ENCODE peak calls at places on chromosome 17, in eight cellular contexts. One of them, this sample, is unnamed.

GRCh38 chr17:21283482-21284318 is 811 bp upstream of the MAP2K3 start:
- DNase-seq in tibial nerve: no peak
- DNase-seq in GM20000: no peak
- DNase-seq in fibroblast of the aortic adventitia: peak; percentile 32
- DNase-seq in H1: no peak
- DNase-seq in mesothelial cell of epicardium: no peak
- DNase-seq in progenitor cell of endocrine pancreas: no peak
- DNase-seq in astrocyte of the cerebellum: no peak
- DNase-seq in this sample: no peak

GRCh38 chr17:35390156-35390555 is 16.7 kb upstream of the SLFN11 start:
- DNase-seq in tibial nerve: no peak
- DNase-seq in mesothelial cell of epicardium: no peak
- DNase-seq in H1: no peak
- DNase-seq in fibroblast of the aortic adventitia: no peak
- DNase-seq in GM20000: no peak
- DNase-seq in astrocyte of the cerebellum: no peak
- DNase-seq in progenitor cell of endocrine pancreas: no peak
- DNase-seq in this sample: no peak

GRCh38 chr17:82983510-82984248 is 95.7 kb upstream of the METRNL start:
- DNase-seq in H1: no peak
- DNase-seq in progenitor cell of endocrine pancreas: no peak
- DNase-seq in fibroblast of the aortic adventitia: no peak
- DNase-seq in astrocyte of the cerebellum: no peak
- DNase-seq in GM20000: no peak
- DNase-seq in mesothelial cell of epicardium: no peak
- DNase-seq in tibial nerve: no peak
- DNase-seq in this sample: no peak

GRCh38 chr17:4945176-4945943 is 3.0 kb downstream of the PFN1 start:
- DNase-seq in progenitor cell of endocrine pancreas: no peak
- DNase-seq in mesothelial cell of epicardium: no peak
- DNase-seq in tibial nerve: peak; percentile 49
- DNase-seq in GM20000: peak; percentile 78
- DNase-seq in astrocyte of the cerebellum: peak; percentile 62
- DNase-seq in H1: no peak
- DNase-seq in fibroblast of the aortic adventitia: peak; percentile 92
- DNase-seq in this sample: no peak

GRCh38 chr17:38591759-38592241 is 14.0 kb downstream of the SRCIN1 start:
- DNase-seq in astrocyte of the cerebellum: no peak
- DNase-seq in fibroblast of the aortic adventitia: no peak
- DNase-seq in mesothelial cell of epicardium: no peak
- DNase-seq in progenitor cell of endocrine pancreas: no peak
- DNase-seq in tibial nerve: no peak
- DNase-seq in H1: no peak
- DNase-seq in GM20000: no peak
- DNase-seq in this sample: no peak

GRCh38 chr17:82213251-82214011 is 789 bp upstream of the CCDC57 start:
- DNase-seq in astrocyte of the cerebellum: peak; percentile 44
- DNase-seq in fibroblast of the aortic adventitia: peak; percentile 75
- DNase-seq in progenitor cell of endocrine pancreas: no peak
- DNase-seq in GM20000: peak; percentile 75
- DNase-seq in tibial nerve: no peak
- DNase-seq in mesothelial cell of epicardium: no peak
- DNase-seq in H1: no peak
- DNase-seq in this sample: no peak

GRCh38 chr17:18377437-18378204 is at the start of gene EVPLL:
- DNase-seq in progenitor cell of endocrine pancreas: no peak
- DNase-seq in fibroblast of the aortic adventitia: no peak
- DNase-seq in tibial nerve: no peak
- DNase-seq in GM20000: no peak
- DNase-seq in mesothelial cell of epicardium: no peak
- DNase-seq in H1: no peak
- DNase-seq in astrocyte of the cerebellum: no peak
- DNase-seq in this sample: peak; percentile 58

GRCh38 chr17:443109-443508 is 90.5 kb upstream of the RPH3AL start:
- DNase-seq in tibial nerve: no peak
- DNase-seq in progenitor cell of endocrine pancreas: no peak
- DNase-seq in astrocyte of the cerebellum: no peak
- DNase-seq in GM20000: no peak
- DNase-seq in H1: no peak
- DNase-seq in mesothelial cell of epicardium: no peak
- DNase-seq in fibroblast of the aortic adventitia: no peak
- DNase-seq in this sample: no peak

GRCh38 chr17:17859909-17860760 is 23.3 kb upstream of the SREBF1 start:
- DNase-seq in astrocyte of the cerebellum: peak; percentile 27
- DNase-seq in H1: no peak
- DNase-seq in mesothelial cell of epicardium: peak; percentile 74
- DNase-seq in progenitor cell of endocrine pancreas: peak; percentile 53
- DNase-seq in fibroblast of the aortic adventitia: peak; percentile 62
- DNase-seq in GM20000: peak; percentile 79
- DNase-seq in tibial nerve: no peak
- DNase-seq in this sample: peak; percentile 97

GRCh38 chr17:38709864-38710602 is 5.0 kb downstream of the MLLT6 start:
- DNase-seq in progenitor cell of endocrine pancreas: no peak
- DNase-seq in mesothelial cell of epicardium: no peak
- DNase-seq in H1: no peak
- DNase-seq in fibroblast of the aortic adventitia: no peak
- DNase-seq in GM20000: no peak
- DNase-seq in tibial nerve: no peak
- DNase-seq in astrocyte of the cerebellum: no peak
- DNase-seq in this sample: no peak

GRCh38 chr17:36935681-36936454 is 1.4 kb upstream of the LHX1 start:
- DNase-seq in mesothelial cell of epicardium: no peak
- DNase-seq in tibial nerve: no peak
- DNase-seq in astrocyte of the cerebellum: no peak
- DNase-seq in GM20000: peak; percentile 44
- DNase-seq in H1: no peak
- DNase-seq in progenitor cell of endocrine pancreas: no peak
- DNase-seq in fibroblast of the aortic adventitia: no peak
- DNase-seq in this sample: no peak

GRCh38 chr17:29929006-29929543 is 953 bp downstream of the SSH2 start:
- DNase-seq in fibroblast of the aortic adventitia: peak; percentile 32
- DNase-seq in GM20000: no peak
- DNase-seq in astrocyte of the cerebellum: no peak
- DNase-seq in H1: no peak
- DNase-seq in progenitor cell of endocrine pancreas: no peak
- DNase-seq in mesothelial cell of epicardium: no peak
- DNase-seq in tibial nerve: no peak
- DNase-seq in this sample: no peak

GRCh38 chr17:31512796-31513195 is 121.3 kb downstream of the RAB11FIP4 start:
- DNase-seq in mesothelial cell of epicardium: no peak
- DNase-seq in progenitor cell of endocrine pancreas: no peak
- DNase-seq in GM20000: no peak
- DNase-seq in astrocyte of the cerebellum: no peak
- DNase-seq in tibial nerve: no peak
- DNase-seq in fibroblast of the aortic adventitia: no peak
- DNase-seq in H1: no peak
- DNase-seq in this sample: no peak

GRCh38 chr17:19265755-19266154 is 28.6 kb downstream of the EPN2 start:
- DNase-seq in fibroblast of the aortic adventitia: no peak
- DNase-seq in H1: no peak
- DNase-seq in progenitor cell of endocrine pancreas: no peak
- DNase-seq in astrocyte of the cerebellum: no peak
- DNase-seq in mesothelial cell of epicardium: no peak
- DNase-seq in GM20000: no peak
- DNase-seq in tibial nerve: no peak
- DNase-seq in this sample: no peak

GRCh38 chr17:32158870-32159585 is 16.7 kb downstream of the RHOT1 start:
- DNase-seq in tibial nerve: no peak
- DNase-seq in H1: no peak
- DNase-seq in progenitor cell of endocrine pancreas: no peak
- DNase-seq in astrocyte of the cerebellum: no peak
- DNase-seq in mesothelial cell of epicardium: no peak
- DNase-seq in fibroblast of the aortic adventitia: no peak
- DNase-seq in GM20000: no peak
- DNase-seq in this sample: no peak

GRCh38 chr17:80825471-80826345 is 165.9 kb upstream of the CHMP6 start:
- DNase-seq in GM20000: no peak
- DNase-seq in astrocyte of the cerebellum: no peak
- DNase-seq in mesothelial cell of epicardium: no peak
- DNase-seq in H1: no peak
- DNase-seq in tibial nerve: no peak
- DNase-seq in progenitor cell of endocrine pancreas: no peak
- DNase-seq in fibroblast of the aortic adventitia: no peak
- DNase-seq in this sample: no peak

GRCh38 chr17:80829166-80829813 is 162.4 kb upstream of the CHMP6 start:
- DNase-seq in tibial nerve: no peak
- DNase-seq in H1: no peak
- DNase-seq in astrocyte of the cerebellum: no peak
- DNase-seq in progenitor cell of endocrine pancreas: no peak
- DNase-seq in GM20000: no peak
- DNase-seq in fibroblast of the aortic adventitia: no peak
- DNase-seq in mesothelial cell of epicardium: no peak
- DNase-seq in this sample: no peak

GRCh38 chr17:80826346-80826954 is 165.2 kb upstream of the CHMP6 start:
- DNase-seq in astrocyte of the cerebellum: no peak
- DNase-seq in tibial nerve: no peak
- DNase-seq in mesothelial cell of epicardium: no peak
- DNase-seq in GM20000: no peak
- DNase-seq in progenitor cell of endocrine pancreas: no peak
- DNase-seq in fibroblast of the aortic adventitia: no peak
- DNase-seq in H1: no peak
- DNase-seq in this sample: no peak

GRCh38 chr17:80827646-80828643 is 163.7 kb upstream of the CHMP6 start:
- DNase-seq in H1: peak; percentile 41
- DNase-seq in GM20000: no peak
- DNase-seq in tibial nerve: no peak
- DNase-seq in fibroblast of the aortic adventitia: no peak
- DNase-seq in mesothelial cell of epicardium: no peak
- DNase-seq in progenitor cell of endocrine pancreas: no peak
- DNase-seq in astrocyte of the cerebellum: no peak
- DNase-seq in this sample: no peak

GRCh38 chr17:80826955-80827645 is 164.5 kb upstream of the CHMP6 start:
- DNase-seq in fibroblast of the aortic adventitia: peak; percentile 98
- DNase-seq in tibial nerve: peak; percentile 26
- DNase-seq in astrocyte of the cerebellum: peak; percentile 97
- DNase-seq in H1: no peak
- DNase-seq in progenitor cell of endocrine pancreas: no peak
- DNase-seq in mesothelial cell of epicardium: no peak
- DNase-seq in GM20000: no peak
- DNase-seq in this sample: no peak
- TF ChIP-seq CTCF in fibroblast of the aortic adventitia: peak; percentile 29
- TF ChIP-seq CTCF in tibial nerve: no peak
- TF ChIP-seq CTCF in astrocyte of the cerebellum: peak; percentile 11
- TF ChIP-seq CTCF in H1: no peak
- TF ChIP-seq CTCF in progenitor cell of endocrine pancreas: no peak
- TF ChIP-seq CTCF in mesothelial cell of epicardium: no peak
- TF ChIP-seq CTCF in GM20000: no peak
- TF ChIP-seq CTCF in this sample: no peak

GRCh38 chr17:76611747-76612143 is 26.1 kb upstream of the ST6GALNAC2 start:
- DNase-seq in fibroblast of the aortic adventitia: no peak
- DNase-seq in GM20000: no peak
- DNase-seq in progenitor cell of endocrine pancreas: no peak
- DNase-seq in H1: no peak
- DNase-seq in mesothelial cell of epicardium: no peak
- DNase-seq in astrocyte of the cerebellum: no peak
- DNase-seq in tibial nerve: no peak
- DNase-seq in this sample: no peak
- TF ChIP-seq CTCF in fibroblast of the aortic adventitia: no peak
- TF ChIP-seq CTCF in GM20000: no peak
- TF ChIP-seq CTCF in progenitor cell of endocrine pancreas: no peak
- TF ChIP-seq CTCF in H1: no peak
- TF ChIP-seq CTCF in mesothelial cell of epicardium: no peak
- TF ChIP-seq CTCF in astrocyte of the cerebellum: no peak
- TF ChIP-seq CTCF in tibial nerve: no peak
- TF ChIP-seq CTCF in this sample: no peak

GRCh38 chr17:27245230-27245696 is 48.7 kb upstream of the WSB1 start:
- DNase-seq in astrocyte of the cerebellum: no peak
- DNase-seq in progenitor cell of endocrine pancreas: peak; percentile 28
- DNase-seq in tibial nerve: peak; percentile 67
- DNase-seq in fibroblast of the aortic adventitia: peak; percentile 95
- DNase-seq in mesothelial cell of epicardium: peak; percentile 54
- DNase-seq in H1: peak; percentile 58
- DNase-seq in GM20000: peak; percentile 76
- DNase-seq in this sample: peak; percentile 64
- TF ChIP-seq CTCF in astrocyte of the cerebellum: peak; percentile 48
- TF ChIP-seq CTCF in progenitor cell of endocrine pancreas: peak; percentile 55
- TF ChIP-seq CTCF in tibial nerve: peak; percentile 75
- TF ChIP-seq CTCF in fibroblast of the aortic adventitia: peak; percentile 73
- TF ChIP-seq CTCF in mesothelial cell of epicardium: no peak
- TF ChIP-seq CTCF in H1: peak; percentile 88
- TF ChIP-seq CTCF in GM20000: peak; percentile 70
- TF ChIP-seq CTCF in this sample: peak; percentile 99

GRCh38 chr17:78316115-78316866 is 43.6 kb downstream of the SOCS3 start:
- DNase-seq in tibial nerve: no peak
- DNase-seq in GM20000: peak; percentile 66
- DNase-seq in fibroblast of the aortic adventitia: no peak
- DNase-seq in astrocyte of the cerebellum: no peak
- DNase-seq in H1: no peak
- DNase-seq in mesothelial cell of epicardium: no peak
- DNase-seq in progenitor cell of endocrine pancreas: no peak
- DNase-seq in this sample: no peak

GRCh38 chr17:78314683-78315354 is 45.1 kb downstream of the SOCS3 start:
- DNase-seq in mesothelial cell of epicardium: no peak
- DNase-seq in progenitor cell of endocrine pancreas: no peak
- DNase-seq in H1: no peak
- DNase-seq in astrocyte of the cerebellum: no peak
- DNase-seq in GM20000: no peak
- DNase-seq in fibroblast of the aortic adventitia: no peak
- DNase-seq in tibial nerve: no peak
- DNase-seq in this sample: peak; percentile 31

GRCh38 chr17:78315355-78316114 is 44.3 kb downstream of the SOCS3 start:
- DNase-seq in tibial nerve: peak; percentile 76
- DNase-seq in astrocyte of the cerebellum: peak; percentile 86
- DNase-seq in progenitor cell of endocrine pancreas: no peak
- DNase-seq in H1: peak; percentile 39
- DNase-seq in mesothelial cell of epicardium: no peak
- DNase-seq in GM20000: peak; percentile 80
- DNase-seq in fibroblast of the aortic adventitia: peak; percentile 92
- DNase-seq in this sample: no peak

GRCh38 chr17:78316867-78317816 is 42.7 kb downstream of the SOCS3 start:
- DNase-seq in astrocyte of the cerebellum: no peak
- DNase-seq in progenitor cell of endocrine pancreas: no peak
- DNase-seq in H1: peak; percentile 70
- DNase-seq in fibroblast of the aortic adventitia: peak; percentile 45
- DNase-seq in tibial nerve: no peak
- DNase-seq in GM20000: peak; percentile 70
- DNase-seq in mesothelial cell of epicardium: no peak
- DNase-seq in this sample: no peak

DNA sequence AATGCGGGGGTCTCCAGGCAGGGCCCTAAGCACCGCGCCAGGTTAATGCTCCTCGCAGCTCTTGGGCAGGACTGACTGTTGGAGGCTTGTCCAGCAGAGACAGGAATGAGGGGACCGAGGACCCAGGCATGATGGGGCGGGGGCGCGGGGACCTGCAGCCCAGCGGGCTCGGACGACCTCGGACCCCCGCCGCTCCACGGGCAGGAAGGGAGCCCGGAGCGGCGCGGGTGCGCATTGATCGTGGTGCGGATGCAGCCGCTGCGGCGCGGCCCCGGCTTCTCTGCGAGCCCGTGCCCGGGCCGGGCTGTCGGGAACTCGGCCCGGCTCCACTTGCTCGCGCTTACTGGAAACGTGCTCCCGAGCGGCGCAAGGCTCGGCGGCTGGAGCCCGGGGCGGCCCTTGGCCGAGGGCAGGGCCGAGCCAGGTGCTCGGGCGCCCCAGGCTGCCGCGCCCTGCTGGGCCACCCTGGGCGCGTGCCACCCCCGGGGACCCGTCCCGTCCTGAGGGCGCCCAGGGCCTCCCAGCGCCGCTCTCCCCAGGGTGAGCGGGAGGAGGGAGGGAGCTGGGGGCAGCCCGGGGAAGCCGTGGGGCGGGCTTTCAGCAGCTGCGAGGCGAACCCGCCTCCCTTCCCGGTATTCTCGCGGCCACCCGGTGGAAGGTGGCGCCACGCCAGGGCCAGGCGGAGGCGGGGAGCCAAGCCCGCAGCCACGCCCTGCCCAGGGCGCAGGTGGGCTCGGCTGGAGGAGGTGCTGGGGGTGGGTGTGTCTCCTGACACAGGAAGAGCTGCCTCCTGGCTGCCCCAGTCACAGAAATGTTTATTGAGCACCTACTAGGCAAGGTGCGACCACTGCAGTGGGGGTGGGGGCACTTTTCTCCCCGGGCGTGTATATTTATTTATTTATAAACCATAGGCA is 45.9 kb downstream of the SOCS3 start:
- DNase-seq in GM20000: peak; percentile 90
- DNase-seq in progenitor cell of endocrine pancreas: peak; percentile 60
- DNase-seq in fibroblast of the aortic adventitia: peak; percentile 51
- DNase-seq in tibial nerve: peak; percentile 47
- DNase-seq in H1: peak; percentile 77
- DNase-seq in mesothelial cell of epicardium: peak; percentile 83
- DNase-seq in astrocyte of the cerebellum: no peak
- DNase-seq in this sample: peak; percentile 85
- TF ChIP-seq CTCF in GM20000: no peak
- TF ChIP-seq CTCF in progenitor cell of endocrine pancreas: no peak
- TF ChIP-seq CTCF in fibroblast of the aortic adventitia: no peak
- TF ChIP-seq CTCF in tibial nerve: no peak
- TF ChIP-seq CTCF in H1: no peak
- TF ChIP-seq CTCF in mesothelial cell of epicardium: no peak
- TF ChIP-seq CTCF in astrocyte of the cerebellum: no peak
- TF ChIP-seq CTCF in this sample: no peak

This sample was measured in D721Med.